ENCODE peak calls at places on chromosome 22, in eight cellular contexts. D, E, T, G, N, V, C and O are unnamed samples.

GRCh38 chr22:43090130-43090789 is 1.1 kb upstream of the TTLL1 start:
- DNase-seq in D (peak), E (peak), T (no peak), G (peak), N (peak), V (peak), C (no peak), O (no peak)

GRCh38 chr22:49723478-49724029 is 104.1 kb downstream of the BRD1 start:
- DNase-seq in D (no peak), E (no peak), T (no peak), G (no peak), N (no peak), V (no peak), C (no peak), O (no peak)

GRCh38 chr22:21797444-21798221 is 62.0 kb upstream of the YPEL1 start:
- DNase-seq in D (no peak), E (no peak), T (no peak), G (no peak), N (no peak), V (no peak), C (no peak), O (no peak)

GRCh38 chr22:29106839-29107238 is 34.0 kb downstream of the KREMEN1 start:
- DNase-seq in D (no peak), E (no peak), T (no peak), G (no peak), N (no peak), V (no peak), C (no peak), O (no peak)

GRCh38 chr22:48756146-48757111 is 1071.2 kb downstream of the BRD1 start:
- DNase-seq in D (peak), E (no peak), T (no peak), G (no peak), N (no peak), V (no peak), C (no peak), O (no peak)

GRCh38 chr22:37533995-37534394 is 14.8 kb upstream of the CARD10 start:
- DNase-seq in D (no peak), E (peak), T (no peak), G (no peak), N (no peak), V (no peak), C (no peak), O (no peak)

GRCh38 chr22:44914026-44914721 is 95.6 kb downstream of the PHF21B start:
- DNase-seq in D (no peak), E (no peak), T (peak), G (no peak), N (peak), V (no peak), C (no peak), O (no peak)

GRCh38 chr22:45504703-45505341 is 2.1 kb downstream of the FBLN1 start:
- DNase-seq in D (no peak), E (no peak), T (no peak), G (no peak), N (peak), V (no peak), C (peak), O (no peak)

GRCh38 chr22:35617137-35617755 is at the start of gene MB:
- DNase-seq in D (no peak), E (no peak), T (no peak), G (no peak), N (peak), V (no peak), C (peak), O (no peak)

GRCh38 chr22:27100789-27101188 is 443.4 kb downstream of the MIAT start:
- DNase-seq in D (no peak), E (no peak), T (no peak), G (no peak), N (no peak), V (peak), C (no peak), O (no peak)

GRCh38 chr22:28969401-28970168 is 86.2 kb downstream of the ZNRF3 start:
- DNase-seq in D (no peak), E (no peak), T (no peak), G (no peak), N (no peak), V (no peak), C (no peak), O (no peak)

GRCh38 chr22:17969732-17970131 is 54.6 kb downstream of the MICAL3 start:
- DNase-seq in D (no peak), E (no peak), T (no peak), G (no peak), N (peak), V (no peak), C (no peak), O (no peak)

GRCh38 chr22:38504731-38505594 is 1.1 kb downstream of the DDX17 start:
- DNase-seq in D (peak), E (no peak), T (peak), G (peak), N (peak), V (peak), C (peak), O (no peak)

GRCh38 chr22:43990044-43990443 is 34.1 kb upstream of the PARVB start:
- DNase-seq in D (peak), E (no peak), T (peak), G (no peak), N (no peak), V (no peak), C (no peak), O (no peak)

GRCh38 chr22:34669001-34669400 is 397.0 kb upstream of the ISX start:
- DNase-seq in D (no peak), E (no peak), T (no peak), G (no peak), N (no peak), V (no peak), C (no peak), O (no peak)

GRCh38 chr22:37739000-37739399 is 42.2 kb downstream of the TRIOBP start:
- DNase-seq in D (peak), E (no peak), T (peak), G (no peak), N (peak), V (peak), C (peak), O (no peak)

GRCh38 chr22:17903564-17904295 is 120.6 kb downstream of the MICAL3 start:
- DNase-seq in D (no peak), E (no peak), T (no peak), G (no peak), N (peak), V (no peak), C (no peak), O (no peak)

GRCh38 chr22:44191036-44191454 is 10.3 kb downstream of the PARVG start:
- DNase-seq in D (no peak), E (no peak), T (peak), G (no peak), N (no peak), V (no peak), C (no peak), O (no peak)

GRCh38 chr22:47377926-47378560 is 615.6 kb downstream of the TBC1D22A start:
- DNase-seq in D (no peak), E (no peak), T (peak), G (no peak), N (no peak), V (no peak), C (no peak), O (peak)

GRCh38 chr22:36134167-36134566 is 26.4 kb downstream of the APOL3 start:
- DNase-seq in D (no peak), E (no peak), T (no peak), G (no peak), N (no peak), V (no peak), C (no peak), O (no peak)

GRCh38 chr22:36022697-36023096 is 5.9 kb downstream of the RBFOX2 start:
- DNase-seq in D (no peak), E (no peak), T (no peak), G (no peak), N (no peak), V (no peak), C (no peak), O (no peak)

GRCh38 chr22:41380993-41381328 is 781 bp upstream of the TEF start:
- DNase-seq in D (peak), E (peak), T (no peak), G (no peak), N (no peak), V (peak), C (peak), O (no peak)

GRCh38 chr22:41382098-41382578 is 396 bp downstream of the TEF start:
- DNase-seq in D (peak), E (no peak), T (peak), G (no peak), N (peak), V (peak), C (peak), O (no peak)

GRCh38 chr22:41382610-41383009 is 868 bp downstream of the TEF start:
- DNase-seq in D (no peak), E (no peak), T (no peak), G (no peak), N (no peak), V (peak), C (peak), O (no peak)

GRCh38 chr22:41381329-41382097 is at the start of gene TEF:
- DNase-seq in D (peak), E (peak), T (peak), G (peak), N (peak), V (peak), C (peak), O (peak)

GRCh38 chr22:41377846-41378245 is 3.9 kb upstream of the TEF start:
- DNase-seq in D (no peak), E (no peak), T (no peak), G (no peak), N (no peak), V (no peak), C (no peak), O (no peak)
- H3K4me3 ChIP-seq in D (no peak), E (no peak), T (no peak), G (no peak), N (no peak), V (no peak), C (no peak), O (no peak)

GRCh38 chr22:39906207-39906606 is 5.3 kb downstream of the GRAP2 start:
- DNase-seq in D (no peak), E (no peak), T (no peak), G (no peak), N (no peak), V (no peak), C (no peak), O (no peak)
- H3K4me3 ChIP-seq in D (peak), E (no peak), T (peak), G (no peak), N (no peak), V (no peak), C (no peak), O (no peak)

GRCh38 chr22:20244250-20244648 is 23.9 kb downstream of the RTN4R start:
- DNase-seq in D (no peak), E (no peak), T (no peak), G (no peak), N (no peak), V (no peak), C (no peak), O (no peak)

GRCh38 chr22:20243545-20244249 is 24.4 kb downstream of the RTN4R start:
- DNase-seq in D (peak), E (no peak), T (peak), G (no peak), N (peak), V (peak), C (no peak), O (no peak)

GRCh38 chr22:20243176-20243544 is 25.0 kb downstream of the RTN4R start:
- DNase-seq in D (no peak), E (no peak), T (no peak), G (no peak), N (no peak), V (no peak), C (no peak), O (no peak)

GRCh38 chr22:20241579-20242392 is 26.3 kb downstream of the RTN4R start:
- DNase-seq in D (no peak), E (no peak), T (no peak), G (no peak), N (no peak), V (no peak), C (no peak), O (no peak)

GRCh38 chr22:20242393-20243175 is 25.5 kb downstream of the RTN4R start:
- DNase-seq in D (no peak), E (no peak), T (no peak), G (no peak), N (no peak), V (no peak), C (no peak), O (no peak)
- H3K4me3 ChIP-seq in D (no peak), E (no peak), T (no peak), G (no peak), N (no peak), V (no peak), C (no peak), O (no peak)

DNA sequence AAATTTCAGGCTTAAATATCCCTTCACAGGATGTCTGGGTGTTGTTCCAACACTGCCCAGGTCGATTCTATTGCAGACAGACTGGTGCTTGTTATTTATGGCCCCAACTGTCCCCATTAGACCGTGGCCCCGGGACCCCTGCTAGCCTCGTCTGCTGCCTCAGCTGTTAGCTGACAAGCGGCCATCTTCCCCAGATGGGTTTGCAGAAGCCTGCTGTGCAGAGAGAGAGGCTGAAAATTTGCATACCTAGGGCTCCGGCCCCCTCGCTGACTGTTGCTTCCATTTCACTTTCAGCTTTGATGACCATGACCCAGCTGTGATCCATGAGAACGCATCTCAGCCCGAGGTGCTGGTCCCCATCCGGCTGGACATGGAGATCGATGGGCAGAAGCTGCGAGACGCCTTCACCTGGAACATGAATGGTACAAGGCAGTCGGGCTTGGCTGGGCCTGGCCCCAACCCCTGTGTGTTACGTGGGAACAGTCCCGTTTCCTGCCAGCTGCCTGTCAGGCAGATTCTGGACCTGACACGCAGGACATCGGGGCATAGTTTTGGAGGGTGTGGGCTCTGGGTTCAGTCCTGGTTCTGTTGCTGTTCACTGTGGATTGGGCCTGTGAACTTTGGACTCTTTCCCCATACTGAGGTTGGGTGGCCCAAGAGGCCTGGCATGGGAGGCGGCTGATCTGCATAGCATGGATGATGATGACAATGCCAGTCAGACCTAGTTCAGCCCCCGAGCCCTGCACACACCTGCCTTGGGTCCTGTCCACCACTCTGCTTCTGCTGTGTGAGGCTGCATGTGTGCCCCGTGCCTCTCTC is 16.4 kb downstream of the SMARCB1 start:
- DNase-seq in D (peak), E (no peak), T (no peak), G (peak), N (no peak), V (no peak), C (no peak), O (no peak)
- H3K4me3 ChIP-seq in D (no peak), E (no peak), T (no peak), G (peak), N (no peak), V (no peak), C (no peak), O (no peak)

GRCh38 chr22:30604723-30605122 is 2.3 kb upstream of the TCN2 start:
- DNase-seq in D (no peak), E (no peak), T (no peak), G (no peak), N (no peak), V (no peak), C (peak), O (no peak)

GRCh38 chr22:30607300-30607930 is 441 bp downstream of the TCN2 start:
- DNase-seq in D (no peak), E (no peak), T (no peak), G (no peak), N (no peak), V (no peak), C (no peak), O (no peak)

GRCh38 chr22:30605449-30606110 is 1.4 kb upstream of the TCN2 start:
- DNase-seq in D (peak), E (peak), T (no peak), G (peak), N (peak), V (peak), C (peak), O (no peak)

GRCh38 chr22:30607939-30608338 is 965 bp downstream of the TCN2 start:
- DNase-seq in D (no peak), E (no peak), T (no peak), G (peak), N (no peak), V (no peak), C (peak), O (no peak)

DNA sequence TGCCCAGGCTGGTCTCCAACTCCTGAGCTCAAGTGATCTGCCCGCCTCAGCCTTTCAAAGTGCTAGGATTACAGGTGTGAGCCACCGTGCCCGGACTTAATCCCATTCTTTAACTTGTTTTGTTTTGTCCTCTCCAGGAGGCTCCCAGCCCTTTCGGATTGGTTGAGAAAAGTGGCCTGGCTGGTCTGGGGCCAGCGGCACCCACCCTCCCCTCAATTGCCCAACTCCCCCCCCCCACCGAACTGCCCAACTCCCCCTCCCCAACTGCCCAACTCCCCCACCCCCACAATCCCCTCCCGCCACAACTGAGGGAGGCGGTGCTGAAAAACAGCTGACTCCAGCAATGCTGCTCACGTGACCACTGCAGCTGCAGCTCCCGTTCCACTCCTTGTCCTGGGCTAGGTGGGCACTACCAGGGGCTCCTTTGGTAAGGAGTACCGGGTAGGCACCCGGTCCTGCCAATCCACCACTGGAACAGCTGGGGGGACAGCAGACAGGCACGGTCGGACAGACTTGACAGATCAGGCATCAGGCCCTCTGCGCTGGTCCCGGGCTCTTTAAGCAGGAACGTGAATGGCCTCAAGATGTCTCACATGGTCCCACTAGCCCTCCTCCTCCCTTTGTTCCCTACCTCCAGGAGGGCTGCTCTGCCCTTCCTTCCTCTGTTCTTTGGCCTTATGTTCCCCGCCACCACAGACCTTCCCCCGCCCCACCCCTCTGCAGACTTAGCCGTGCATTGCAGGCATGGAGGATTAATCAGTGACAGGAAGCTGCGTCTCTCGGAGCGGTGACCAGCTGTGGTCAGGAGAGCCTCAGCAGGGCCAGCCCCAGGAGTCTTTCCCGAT is at the start of gene TCN2:
- DNase-seq in D (peak), E (no peak), T (peak), G (peak), N (peak), V (peak), C (peak), O (no peak)
- H3K4me3 ChIP-seq in D (peak), E (peak), T (peak), G (peak), N (peak), V (peak), C (peak), O (peak)